ENCODE peak calls at places on chromosomes 5 and 9, in nine cellular contexts. H is SK-N-SH, B is K562, N is A549, K is GM12878, W is HCT116, R is HepG2, M is GM23338, G is Panc1. V is an unnamed sample.

GRCh38 chr5:95863383-95863757 is 40.8 kb upstream of the GLRX start:
- DNase-seq in H (no peak), B (no peak), N (no peak), K (no peak), W (no peak), R (peak), M (no peak), G (no peak), V (no peak)

GRCh38 chr5:149732500-149733128 is 2.5 kb downstream of the PPARGC1B start:
- DNase-seq in H (no peak), B (peak), N (no peak), K (no peak), W (no peak), R (peak), M (peak), G (no peak), V (no peak)

GRCh38 chr9:133066181-133066983 is 4.6 kb downstream of the CEL start:
- DNase-seq in H (peak), B (no peak), N (no peak), K (no peak), W (no peak), R (no peak), M (no peak), G (no peak), V (no peak)

GRCh38 chr5:93581738-93582414 is 857 bp upstream of the NR2F1-AS1 start:
- DNase-seq in H (no peak), B (no peak), N (peak), K (no peak), W (peak), R (peak), M (peak), G (no peak), V (no peak)

GRCh38 chr5:150612905-150613670 is 27.4 kb upstream of the SYNPO start:
- DNase-seq in H (no peak), B (no peak), N (no peak), K (no peak), W (no peak), R (no peak), M (no peak), G (no peak), V (no peak)

GRCh38 chr5:106094128-106094726 is 1576.5 kb downstream of the EFNA5 start:
- DNase-seq in H (peak), B (no peak), N (peak), K (peak), W (no peak), R (no peak), M (no peak), G (peak), V (no peak)

GRCh38 chr5:172849636-172850453 is 15.8 kb downstream of the ERGIC1 start:
- DNase-seq in H (no peak), B (no peak), N (no peak), K (peak), W (no peak), R (no peak), M (no peak), G (no peak), V (no peak)

GRCh38 chr9:98726735-98727134 is 18.0 kb upstream of the GABBR2 start:
- DNase-seq in H (no peak), B (no peak), N (no peak), K (no peak), W (no peak), R (no peak), M (peak), G (no peak), V (peak)

GRCh38 chr9:14653511-14653910 is 39.7 kb downstream of the ZDHHC21 start:
- DNase-seq in H (no peak), B (no peak), N (no peak), K (no peak), W (no peak), R (no peak), M (no peak), G (no peak), V (no peak)

GRCh38 chr9:137129456-137130175 is 9.3 kb upstream of the GRIN1 start:
- DNase-seq in H (peak), B (peak), N (peak), K (peak), W (peak), R (peak), M (peak), G (peak), V (peak)

GRCh38 chr9:137128158-137129088 is 10.5 kb upstream of the GRIN1 start:
- DNase-seq in H (peak), B (no peak), N (no peak), K (no peak), W (no peak), R (no peak), M (no peak), G (no peak), V (no peak)

GRCh38 chr9:137126786-137127185 is 12.2 kb upstream of the GRIN1 start:
- DNase-seq in H (no peak), B (no peak), N (no peak), K (no peak), W (no peak), R (no peak), M (no peak), G (no peak), V (no peak)

GRCh38 chr9:137129089-137129455 is 9.9 kb upstream of the GRIN1 start:
- DNase-seq in H (peak), B (peak), N (peak), K (no peak), W (no peak), R (no peak), M (peak), G (no peak), V (peak)

GRCh38 chr9:137127301-137128157 is 11.4 kb upstream of the GRIN1 start:
- DNase-seq in H (no peak), B (peak), N (peak), K (no peak), W (no peak), R (peak), M (no peak), G (no peak), V (no peak)
- TF ChIP-seq REST in H (no peak), B (no peak), N (no peak), K (no peak), W (no peak), R (no peak), M (no peak), G (no peak), V (no peak)

GRCh38 chr5:154541553-154541952 is 63.5 kb upstream of the HAND1 start:
- DNase-seq in H (no peak), B (no peak), N (peak), K (no peak), W (peak), R (no peak), M (peak), G (no peak), V (no peak)
- TF ChIP-seq REST in H (no peak), B (no peak), N (no peak), K (no peak), W (no peak), R (no peak), M (no peak), G (no peak), V (no peak)

GRCh38 chr5:54098267-54098666 is 212.1 kb downstream of the ARL15 start:
- DNase-seq in H (no peak), B (no peak), N (no peak), K (no peak), W (no peak), R (no peak), M (peak), G (no peak), V (no peak)
- TF ChIP-seq REST in H (no peak), B (no peak), N (no peak), K (no peak), W (no peak), R (no peak), M (no peak), G (no peak), V (no peak)

DNA sequence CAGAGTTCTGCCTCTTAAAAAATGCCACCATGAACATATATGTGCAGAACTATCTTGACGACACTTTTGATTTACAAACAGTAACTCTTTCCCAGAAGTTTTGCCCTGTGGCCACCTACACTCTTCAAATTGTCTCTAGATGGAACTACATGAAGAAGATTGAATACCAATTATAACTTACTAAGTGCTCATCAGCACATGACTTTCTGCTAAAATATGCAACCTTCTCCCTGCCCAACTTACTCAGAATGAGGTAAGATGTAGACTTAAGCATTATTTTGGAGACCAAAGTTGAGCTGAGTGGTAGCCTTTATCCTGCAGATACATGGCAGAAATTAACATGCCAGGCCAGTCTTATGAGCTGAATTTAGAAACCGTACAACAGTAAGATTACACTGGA is 105.4 kb downstream of the SEMA5A start:
- DNase-seq in H (no peak), B (no peak), N (no peak), K (no peak), W (no peak), R (no peak), M (no peak), G (no peak), V (no peak)
- TF ChIP-seq REST in H (no peak), B (no peak), N (no peak), K (no peak), W (no peak), R (no peak), M (no peak), G (no peak), V (no peak)

GRCh38 chr9:71655141-71655540 is 113.2 kb downstream of the CEMIP2 start:
- DNase-seq in H (no peak), B (no peak), N (no peak), K (no peak), W (no peak), R (no peak), M (no peak), G (no peak), V (no peak)
- TF ChIP-seq REST in H (no peak), B (no peak), N (no peak), K (no peak), W (no peak), R (no peak), M (no peak), G (no peak), V (no peak)